ENCODE peak calls at places on chromosomes 4 and X, in eight cellular contexts. C is brain microvascular endothelial cell, T is bronchial epithelial cell, J is IMR-90, B is lower leg skin, Y is AG09309, A is right atrium auricular region, E is astrocyte of the spinal cord. P is an unnamed sample.

GRCh38 chr4:169351860-169352259 is 81.1 kb upstream of the SH3RF1 start:
- DNase-seq in C (no peak), T (no peak), J (peak), B (no peak), Y (no peak), A (no peak), E (peak), P (peak)

GRCh38 chr4:76545161-76545884 is 110.3 kb downstream of the SHROOM3 start:
- DNase-seq in C (no peak), T (no peak), J (peak), B (no peak), Y (no peak), A (no peak), E (peak), P (no peak)

GRCh38 chr4:122728781-122729330 is 3.6 kb upstream of the BBS12 start:
- DNase-seq in C (peak), T (no peak), J (no peak), B (no peak), Y (no peak), A (no peak), E (no peak), P (no peak)

GRCh38 chrX:47229427-47229826 is 3.4 kb upstream of the USP11 start:
- DNase-seq in C (no peak), T (no peak), J (no peak), B (no peak), Y (no peak), A (no peak), E (no peak), P (no peak)

GRCh38 chr4:1763550-1764080 is 29.5 kb upstream of the FGFR3 start:
- DNase-seq in C (peak), T (no peak), J (peak), B (no peak), Y (no peak), A (no peak), E (peak), P (peak)

GRCh38 chr4:34619531-34620109 is 1624.7 kb downstream of the ARAP2 start:
- DNase-seq in C (no peak), T (peak), J (no peak), B (no peak), Y (no peak), A (no peak), E (peak), P (peak)

GRCh38 chrX:134753185-134754008 is 95.1 kb upstream of the PLAC1 start:
- DNase-seq in C (peak), T (peak), J (peak), B (no peak), Y (peak), A (no peak), E (peak), P (peak)

GRCh38 chrX:135707880-135708279 is 5.6 kb upstream of the CT45A1 start:
- DNase-seq in C (no peak), T (no peak), J (no peak), B (no peak), Y (no peak), A (no peak), E (no peak), P (no peak)

GRCh38 chr4:60463846-60464502 is 736.2 kb upstream of the ADGRL3 start:
- DNase-seq in C (peak), T (peak), J (no peak), B (no peak), Y (no peak), A (no peak), E (no peak), P (no peak)

GRCh38 chr4:125115476-125115875 is 199.3 kb upstream of the FAT4 start:
- DNase-seq in C (peak), T (no peak), J (peak), B (no peak), Y (no peak), A (no peak), E (peak), P (peak)

GRCh38 chr4:114879916-114880315 is 233.5 kb downstream of the NDST4 start:
- DNase-seq in C (no peak), T (no peak), J (no peak), B (no peak), Y (no peak), A (no peak), E (no peak), P (no peak)

GRCh38 chr4:87030606-87031441 is 96.0 kb downstream of the AFF1 start:
- DNase-seq in C (no peak), T (no peak), J (peak), B (no peak), Y (no peak), A (no peak), E (no peak), P (no peak)

GRCh38 chr4:156642161-156642560 is 329.4 kb downstream of the PDGFC start:
- DNase-seq in C (peak), T (no peak), J (no peak), B (no peak), Y (no peak), A (no peak), E (no peak), P (no peak)

GRCh38 chr4:134722306-134722705 is 520.7 kb upstream of the PABPC4L start:
- DNase-seq in C (no peak), T (no peak), J (no peak), B (no peak), Y (no peak), A (no peak), E (no peak), P (no peak)

GRCh38 chrX:150543230-150544155 is 24.9 kb upstream of the MTM1 start:
- DNase-seq in C (no peak), T (no peak), J (no peak), B (no peak), Y (no peak), A (no peak), E (no peak), P (no peak)

GRCh38 chr4:152206185-152206584 is 329.7 kb downstream of the FBXW7 start:
- DNase-seq in C (no peak), T (no peak), J (no peak), B (no peak), Y (no peak), A (no peak), E (no peak), P (no peak)

GRCh38 chr4:77911842-77912450 is 49.3 kb downstream of the MRPL1 start:
- DNase-seq in C (no peak), T (no peak), J (peak), B (no peak), Y (no peak), A (no peak), E (peak), P (no peak)

GRCh38 chrX:39678914-39679313 is 418.8 kb downstream of the BCOR start:
- DNase-seq in C (no peak), T (no peak), J (no peak), B (no peak), Y (no peak), A (no peak), E (no peak), P (no peak)

GRCh38 chrX:69282893-69283690 is 117.8 kb upstream of the PJA1 start:
- DNase-seq in C (no peak), T (no peak), J (no peak), B (no peak), Y (no peak), A (no peak), E (no peak), P (no peak)

GRCh38 chr4:99404595-99405287 is 30.4 kb downstream of the ADH7 start:
- DNase-seq in C (peak), T (peak), J (peak), B (no peak), Y (no peak), A (no peak), E (peak), P (peak)

GRCh38 chrX:118679290-118679689 is 48.1 kb upstream of the IL13RA1 start:
- DNase-seq in C (no peak), T (no peak), J (no peak), B (no peak), Y (no peak), A (no peak), E (no peak), P (no peak)

GRCh38 chrX:50579955-50580354 is 109.3 kb upstream of the DGKK start:
- DNase-seq in C (peak), T (peak), J (peak), B (peak), Y (peak), A (no peak), E (peak), P (peak)

GRCh38 chrX:118973389-118974087 is 880 bp upstream of the LONRF3 start:
- DNase-seq in C (no peak), T (no peak), J (no peak), B (no peak), Y (no peak), A (no peak), E (no peak), P (no peak)

GRCh38 chr4:107950746-107951540 is 19.6 kb downstream of the CYP2U1 start:
- DNase-seq in C (no peak), T (peak), J (peak), B (no peak), Y (no peak), A (no peak), E (no peak), P (no peak)

GRCh38 chrX:31706456-31706855 is 634.6 kb upstream of the FTHL17 start:
- DNase-seq in C (no peak), T (no peak), J (no peak), B (no peak), Y (peak), A (no peak), E (peak), P (peak)

GRCh38 chr4:73139245-73139644 is 69.7 kb upstream of the COX18 start:
- DNase-seq in C (no peak), T (no peak), J (no peak), B (no peak), Y (no peak), A (no peak), E (no peak), P (no peak)

GRCh38 chr4:154332681-154333421 is 158.7 kb downstream of the DCHS2 start:
- DNase-seq in C (peak), T (no peak), J (peak), B (peak), Y (no peak), A (no peak), E (no peak), P (no peak)

GRCh38 chr4:4666693-4667642 is 125.1 kb upstream of the STX18 start:
- DNase-seq in C (no peak), T (no peak), J (no peak), B (no peak), Y (no peak), A (no peak), E (no peak), P (no peak)

GRCh38 chr4:150049682-150050081 is 28.6 kb upstream of the DCLK2 start:
- DNase-seq in C (no peak), T (no peak), J (no peak), B (no peak), Y (no peak), A (no peak), E (no peak), P (no peak)

GRCh38 chrX:133892337-133892736 is 93.1 kb downstream of the GPC3 start:
- DNase-seq in C (no peak), T (no peak), J (no peak), B (no peak), Y (no peak), A (no peak), E (no peak), P (no peak)

GRCh38 chr4:152112887-152113286 is 352.1 kb upstream of the GATB start:
- DNase-seq in C (no peak), T (no peak), J (no peak), B (no peak), Y (no peak), A (no peak), E (no peak), P (no peak)

GRCh38 chrX:41293269-41293668 is 40.7 kb upstream of the DDX3X start:
- DNase-seq in C (no peak), T (no peak), J (no peak), B (no peak), Y (no peak), A (no peak), E (no peak), P (no peak)
- TF ChIP-seq CTCF in C (peak), T (peak), J (peak), B (no peak), Y (peak), A (no peak), E (peak), P (peak)

GRCh38 chrX:138710311-138710791 is 1.2 kb downstream of the FGF13 start:
- DNase-seq in C (no peak), T (no peak), J (no peak), B (no peak), Y (no peak), A (no peak), E (no peak), P (no peak)
- H3K4me3 ChIP-seq in C (peak), T (no peak), J (no peak), B (no peak), Y (no peak), A (peak), E (peak), P (peak)

GRCh38 chr4:133584714-133585113 is 435.6 kb downstream of the PCDH10 start:
- DNase-seq in C (no peak), T (no peak), J (no peak), B (no peak), Y (no peak), A (no peak), E (no peak), P (no peak)
- TF ChIP-seq CTCF in C (peak), T (no peak), J (no peak), B (no peak), Y (no peak), A (no peak), E (no peak), P (no peak)

GRCh38 chr4:175614880-175615279 is 197.2 kb downstream of the GPM6A start:
- DNase-seq in C (no peak), T (no peak), J (no peak), B (no peak), Y (no peak), A (no peak), E (no peak), P (no peak)
- H3K4me3 ChIP-seq in C (no peak), T (no peak), J (no peak), B (no peak), Y (no peak), A (no peak), E (no peak), P (no peak)